ENCODE peak calls at places on chromosomes 6 and 20, in four cellular contexts. D is NCI-H1417, L is pancreas, H is SW480. E is an unnamed sample.

GRCh38 chr20:51352790-51353189 is 189.7 kb downstream of the NFATC2 start:
- DNase-seq in D (no peak), H (no peak), L (no peak), E (peak)

GRCh38 chr6:137688230-137688971 is 178.7 kb upstream of the TNFAIP3 start:
- DNase-seq in L (no peak), H (no peak), D (no peak), E (no peak)

GRCh38 chr6:34595332-34596090 is 39.4 kb upstream of the SPDEF start:
- DNase-seq in L (no peak), H (no peak), D (no peak), E (no peak)

GRCh38 chr6:43029120-43029519 is 7.7 kb downstream of the RRP36 start:
- DNase-seq in L (no peak), H (no peak), D (no peak), E (no peak)

GRCh38 chr6:57072108-57072507 is 17.9 kb upstream of the ZNF451 start:
- DNase-seq in H (no peak), L (no peak), D (no peak), E (no peak)

GRCh38 chr20:16017656-16018055 is 555.6 kb downstream of the KIF16B start:
- DNase-seq in D (no peak), H (no peak), L (no peak), E (no peak)

GRCh38 chr6:7108196-7108963 is 619 bp downstream of the RREB1 start:
- DNase-seq in L (peak), D (peak), H (peak), E (peak)

GRCh38 chr20:826695-827323 is 6.7 kb upstream of the FAM110A start:
- DNase-seq in L (no peak), D (no peak), H (no peak), E (no peak)

GRCh38 chr6:100300221-100300736 is 164.4 kb downstream of the SIM1 start:
- DNase-seq in L (no peak), H (peak), D (no peak), E (no peak)

GRCh38 chr6:20906938-20907337 is 372.7 kb downstream of the CDKAL1 start:
- DNase-seq in H (no peak), L (no peak), D (no peak), E (no peak)

GRCh38 chr6:73675466-73676098 is 20.4 kb upstream of the CD109 start:
- DNase-seq in H (peak), L (peak), D (peak), E (peak)

GRCh38 chr6:119801041-119801440 is 451.5 kb upstream of the MAN1A1 start:
- DNase-seq in D (no peak), H (no peak), L (no peak), E (no peak)

GRCh38 chr6:131156411-131156810 is 21.1 kb downstream of the AKAP7 start:
- DNase-seq in D (no peak), H (no peak), L (no peak), E (no peak)

GRCh38 chr6:112501705-112502104 is 154.6 kb downstream of the RFPL4B start:
- DNase-seq in D (peak), H (no peak), L (no peak), E (no peak)

GRCh38 chr20:58407201-58407873 is 18.3 kb downstream of the VAPB start:
- DNase-seq in D (no peak), H (no peak), L (no peak), E (no peak)

GRCh38 chr6:40852667-40853383 is 186.2 kb downstream of the UNC5CL start:
- DNase-seq in L (no peak), H (no peak), D (no peak), E (no peak)

GRCh38 chr6:104789770-104790190 is 69.9 kb downstream of the HACE1 start:
- DNase-seq in D (no peak), H (peak), L (no peak), E (peak)

GRCh38 chr6:17725083-17725482 is 18.4 kb upstream of the NUP153 start:
- DNase-seq in L (no peak), H (peak), D (peak), E (peak)

GRCh38 chr6:7512320-7512719 is 29.2 kb upstream of the DSP start:
- DNase-seq in H (no peak), L (no peak), D (no peak), E (no peak)

GRCh38 chr20:33803921-33804337 is 7.2 kb upstream of the CHMP4B start:
- DNase-seq in L (no peak), H (peak), D (no peak), E (no peak)

GRCh38 chr6:47134476-47135189 is 92.5 kb upstream of the ADGRF1 start:
- DNase-seq in D (peak), H (peak), L (peak), E (peak)

GRCh38 chr20:46164166-46164565 is 46.1 kb downstream of the CD40 start:
- DNase-seq in L (no peak), D (no peak), H (no peak), E (no peak)

GRCh38 chr6:64477311-64477850 is 841.8 kb downstream of the PHF3 start:
- DNase-seq in H (no peak), L (no peak), D (no peak), E (no peak)

GRCh38 chr20:3716195-3716834 is 3.9 kb upstream of the SIGLEC1 start:
- DNase-seq in H (peak), L (no peak), D (peak), E (peak)

GRCh38 chr6:159931112-159931511 is 37.8 kb upstream of the IGF2R start:
- DNase-seq in H (no peak), L (no peak), D (no peak), E (no peak)

GRCh38 chr6:3202999-3203696 is 24.3 kb downstream of the TUBB2B start:
- DNase-seq in H (no peak), L (no peak), D (no peak), E (no peak)

GRCh38 chr6:127457444-127458064 is 1.6 kb downstream of the KIAA0408 start:
- DNase-seq in D (no peak), H (no peak), L (no peak), E (no peak)

GRCh38 chr6:5175635-5176034 is 85.1 kb downstream of the LYRM4 start:
- DNase-seq in L (no peak), H (no peak), D (no peak), E (peak)

GRCh38 chr20:38195521-38195920 is 30.5 kb upstream of the TGM2 start:
- DNase-seq in D (no peak), H (no peak), L (no peak), E (no peak)

E was measured in small intestine.